ENCODE peak calls at places on chromosome 5, in seven cellular contexts. One of them, this sample, is unnamed.

GRCh38 chr5:24712947-24713346 is 68.2 kb upstream of the CDH10 start:
- DNase-seq in EL: no peak
- DNase-seq in uterus: no peak
- DNase-seq in stimulated activated CD8-positive, alpha-beta memory T cell treated with anti-CD3 and anti-CD28 coated beads, Interleukin-2, amount 100 ng/mL, for 1 hour: no peak
- DNase-seq in spleen: no peak
- DNase-seq in Daoy: no peak
- DNase-seq in SHP77 treated with DMSO at 0.1 percent for 48 hours: no peak
- DNase-seq in this sample: no peak

GRCh38 chr5:82347213-82347947 is 69.2 kb upstream of the RPS23 start:
- DNase-seq in uterus: no peak
- DNase-seq in Daoy: peak
- DNase-seq in stimulated activated CD8-positive, alpha-beta memory T cell treated with anti-CD3 and anti-CD28 coated beads, Interleukin-2, amount 100 ng/mL, for 1 hour: no peak
- DNase-seq in EL: peak
- DNase-seq in spleen: no peak
- DNase-seq in SHP77 treated with DMSO at 0.1 percent for 48 hours: no peak
- DNase-seq in this sample: no peak

GRCh38 chr5:44183753-44184152 is 205.5 kb downstream of the FGF10 start:
- DNase-seq in SHP77 treated with DMSO at 0.1 percent for 48 hours: no peak
- DNase-seq in Daoy: no peak
- DNase-seq in stimulated activated CD8-positive, alpha-beta memory T cell treated with anti-CD3 and anti-CD28 coated beads, Interleukin-2, amount 100 ng/mL, for 1 hour: no peak
- DNase-seq in uterus: no peak
- DNase-seq in EL: no peak
- DNase-seq in spleen: no peak
- DNase-seq in this sample: no peak

GRCh38 chr5:133489632-133490031 is 122.7 kb downstream of the FSTL4 start:
- DNase-seq in Daoy: no peak
- DNase-seq in EL: no peak
- DNase-seq in spleen: no peak
- DNase-seq in SHP77 treated with DMSO at 0.1 percent for 48 hours: no peak
- DNase-seq in uterus: no peak
- DNase-seq in stimulated activated CD8-positive, alpha-beta memory T cell treated with anti-CD3 and anti-CD28 coated beads, Interleukin-2, amount 100 ng/mL, for 1 hour: no peak
- DNase-seq in this sample: no peak

GRCh38 chr5:72525816-72526215 is 18.6 kb upstream of the ZNF366 start:
- DNase-seq in Daoy: no peak
- DNase-seq in EL: peak
- DNase-seq in uterus: no peak
- DNase-seq in SHP77 treated with DMSO at 0.1 percent for 48 hours: no peak
- DNase-seq in spleen: no peak
- DNase-seq in stimulated activated CD8-positive, alpha-beta memory T cell treated with anti-CD3 and anti-CD28 coated beads, Interleukin-2, amount 100 ng/mL, for 1 hour: no peak
- DNase-seq in this sample: no peak

GRCh38 chr5:135423158-135423925 is 23.8 kb downstream of the DCANP1 start:
- DNase-seq in Daoy: no peak
- DNase-seq in EL: peak
- DNase-seq in spleen: no peak
- DNase-seq in uterus: no peak
- DNase-seq in SHP77 treated with DMSO at 0.1 percent for 48 hours: no peak
- DNase-seq in stimulated activated CD8-positive, alpha-beta memory T cell treated with anti-CD3 and anti-CD28 coated beads, Interleukin-2, amount 100 ng/mL, for 1 hour: no peak
- DNase-seq in this sample: no peak

GRCh38 chr5:120778491-120779293 is 314.6 kb downstream of the PRR16 start:
- DNase-seq in uterus: no peak
- DNase-seq in SHP77 treated with DMSO at 0.1 percent for 48 hours: no peak
- DNase-seq in spleen: no peak
- DNase-seq in stimulated activated CD8-positive, alpha-beta memory T cell treated with anti-CD3 and anti-CD28 coated beads, Interleukin-2, amount 100 ng/mL, for 1 hour: no peak
- DNase-seq in Daoy: peak
- DNase-seq in EL: peak
- DNase-seq in this sample: no peak

GRCh38 chr5:59346987-59347386 is 546.5 kb downstream of the PDE4D start:
- DNase-seq in EL: no peak
- DNase-seq in uterus: no peak
- DNase-seq in SHP77 treated with DMSO at 0.1 percent for 48 hours: no peak
- DNase-seq in Daoy: no peak
- DNase-seq in stimulated activated CD8-positive, alpha-beta memory T cell treated with anti-CD3 and anti-CD28 coated beads, Interleukin-2, amount 100 ng/mL, for 1 hour: no peak
- DNase-seq in spleen: no peak
- DNase-seq in this sample: no peak

GRCh38 chr5:111069839-111070238 is 1.7 kb upstream of the TSLP start:
- DNase-seq in spleen: no peak
- DNase-seq in Daoy: no peak
- DNase-seq in stimulated activated CD8-positive, alpha-beta memory T cell treated with anti-CD3 and anti-CD28 coated beads, Interleukin-2, amount 100 ng/mL, for 1 hour: no peak
- DNase-seq in uterus: no peak
- DNase-seq in EL: peak
- DNase-seq in SHP77 treated with DMSO at 0.1 percent for 48 hours: no peak
- DNase-seq in this sample: no peak

GRCh38 chr5:31036407-31036806 is 157.1 kb upstream of the CDH6 start:
- DNase-seq in EL: peak
- DNase-seq in spleen: no peak
- DNase-seq in stimulated activated CD8-positive, alpha-beta memory T cell treated with anti-CD3 and anti-CD28 coated beads, Interleukin-2, amount 100 ng/mL, for 1 hour: no peak
- DNase-seq in Daoy: no peak
- DNase-seq in SHP77 treated with DMSO at 0.1 percent for 48 hours: no peak
- DNase-seq in uterus: no peak
- DNase-seq in this sample: no peak

GRCh38 chr5:137320056-137321045 is 178.8 kb downstream of the SPOCK1 start:
- DNase-seq in spleen: no peak
- DNase-seq in stimulated activated CD8-positive, alpha-beta memory T cell treated with anti-CD3 and anti-CD28 coated beads, Interleukin-2, amount 100 ng/mL, for 1 hour: no peak
- DNase-seq in SHP77 treated with DMSO at 0.1 percent for 48 hours: peak
- DNase-seq in EL: peak
- DNase-seq in uterus: no peak
- DNase-seq in Daoy: peak
- DNase-seq in this sample: no peak

GRCh38 chr5:109759304-109759703 is 69.6 kb downstream of the MAN2A1 start:
- DNase-seq in Daoy: no peak
- DNase-seq in uterus: no peak
- DNase-seq in EL: peak
- DNase-seq in stimulated activated CD8-positive, alpha-beta memory T cell treated with anti-CD3 and anti-CD28 coated beads, Interleukin-2, amount 100 ng/mL, for 1 hour: no peak
- DNase-seq in spleen: no peak
- DNase-seq in SHP77 treated with DMSO at 0.1 percent for 48 hours: no peak
- DNase-seq in this sample: no peak

GRCh38 chr5:35096209-35096608 is 48.5 kb upstream of the AGXT2 start:
- DNase-seq in EL: no peak
- DNase-seq in spleen: no peak
- DNase-seq in Daoy: no peak
- DNase-seq in SHP77 treated with DMSO at 0.1 percent for 48 hours: no peak
- DNase-seq in uterus: no peak
- DNase-seq in stimulated activated CD8-positive, alpha-beta memory T cell treated with anti-CD3 and anti-CD28 coated beads, Interleukin-2, amount 100 ng/mL, for 1 hour: no peak
- DNase-seq in this sample: no peak

GRCh38 chr5:35246928-35247644 is 16.8 kb upstream of the PRLR start:
- DNase-seq in stimulated activated CD8-positive, alpha-beta memory T cell treated with anti-CD3 and anti-CD28 coated beads, Interleukin-2, amount 100 ng/mL, for 1 hour: no peak
- DNase-seq in spleen: no peak
- DNase-seq in uterus: peak
- DNase-seq in EL: no peak
- DNase-seq in Daoy: peak
- DNase-seq in SHP77 treated with DMSO at 0.1 percent for 48 hours: no peak
- DNase-seq in this sample: no peak

GRCh38 chr5:148733601-148734438 is 79.5 kb upstream of the HTR4 start:
- DNase-seq in uterus: peak
- DNase-seq in spleen: peak
- DNase-seq in EL: peak
- DNase-seq in stimulated activated CD8-positive, alpha-beta memory T cell treated with anti-CD3 and anti-CD28 coated beads, Interleukin-2, amount 100 ng/mL, for 1 hour: peak
- DNase-seq in Daoy: peak
- DNase-seq in SHP77 treated with DMSO at 0.1 percent for 48 hours: peak
- DNase-seq in this sample: peak

GRCh38 chr5:180346358-180346757 is 6.8 kb downstream of the GFPT2 start:
- DNase-seq in spleen: no peak
- DNase-seq in Daoy: no peak
- DNase-seq in stimulated activated CD8-positive, alpha-beta memory T cell treated with anti-CD3 and anti-CD28 coated beads, Interleukin-2, amount 100 ng/mL, for 1 hour: no peak
- DNase-seq in SHP77 treated with DMSO at 0.1 percent for 48 hours: no peak
- DNase-seq in EL: no peak
- DNase-seq in uterus: no peak
- DNase-seq in this sample: no peak

GRCh38 chr5:129904667-129905466 is 602 bp downstream of the CHSY3 start:
- DNase-seq in uterus: peak
- DNase-seq in SHP77 treated with DMSO at 0.1 percent for 48 hours: no peak
- DNase-seq in spleen: peak
- DNase-seq in Daoy: peak
- DNase-seq in EL: peak
- DNase-seq in stimulated activated CD8-positive, alpha-beta memory T cell treated with anti-CD3 and anti-CD28 coated beads, Interleukin-2, amount 100 ng/mL, for 1 hour: no peak
- DNase-seq in this sample: no peak

GRCh38 chr5:41832430-41832829 is 37.8 kb downstream of the OXCT1 start:
- DNase-seq in stimulated activated CD8-positive, alpha-beta memory T cell treated with anti-CD3 and anti-CD28 coated beads, Interleukin-2, amount 100 ng/mL, for 1 hour: no peak
- DNase-seq in EL: no peak
- DNase-seq in spleen: no peak
- DNase-seq in SHP77 treated with DMSO at 0.1 percent for 48 hours: no peak
- DNase-seq in Daoy: no peak
- DNase-seq in uterus: no peak
- DNase-seq in this sample: no peak

GRCh38 chr5:1945606-1946005 is 62.9 kb upstream of the IRX4 start:
- DNase-seq in SHP77 treated with DMSO at 0.1 percent for 48 hours: no peak
- DNase-seq in spleen: no peak
- DNase-seq in EL: no peak
- DNase-seq in stimulated activated CD8-positive, alpha-beta memory T cell treated with anti-CD3 and anti-CD28 coated beads, Interleukin-2, amount 100 ng/mL, for 1 hour: no peak
- DNase-seq in uterus: no peak
- DNase-seq in Daoy: no peak
- DNase-seq in this sample: no peak

GRCh38 chr5:80959768-80960442 is at the start of gene RASGRF2:
- DNase-seq in EL: peak
- DNase-seq in uterus: no peak
- DNase-seq in stimulated activated CD8-positive, alpha-beta memory T cell treated with anti-CD3 and anti-CD28 coated beads, Interleukin-2, amount 100 ng/mL, for 1 hour: no peak
- DNase-seq in Daoy: peak
- DNase-seq in spleen: peak
- DNase-seq in SHP77 treated with DMSO at 0.1 percent for 48 hours: no peak
- DNase-seq in this sample: no peak

GRCh38 chr5:181245427-181246275 is 1.9 kb upstream of the RACK1 start:
- DNase-seq in EL: no peak
- DNase-seq in uterus: no peak
- DNase-seq in spleen: peak
- DNase-seq in SHP77 treated with DMSO at 0.1 percent for 48 hours: no peak
- DNase-seq in Daoy: peak
- DNase-seq in stimulated activated CD8-positive, alpha-beta memory T cell treated with anti-CD3 and anti-CD28 coated beads, Interleukin-2, amount 100 ng/mL, for 1 hour: no peak
- DNase-seq in this sample: no peak

GRCh38 chr5:133821889-133822288 is 146.5 kb downstream of the C5orf15 start:
- DNase-seq in Daoy: no peak
- DNase-seq in stimulated activated CD8-positive, alpha-beta memory T cell treated with anti-CD3 and anti-CD28 coated beads, Interleukin-2, amount 100 ng/mL, for 1 hour: no peak
- DNase-seq in SHP77 treated with DMSO at 0.1 percent for 48 hours: no peak
- DNase-seq in spleen: no peak
- DNase-seq in EL: no peak
- DNase-seq in uterus: no peak
- DNase-seq in this sample: no peak

GRCh38 chr5:76850543-76851140 is 828 bp downstream of the S100Z start:
- DNase-seq in EL: no peak
- DNase-seq in stimulated activated CD8-positive, alpha-beta memory T cell treated with anti-CD3 and anti-CD28 coated beads, Interleukin-2, amount 100 ng/mL, for 1 hour: no peak
- DNase-seq in spleen: no peak
- DNase-seq in uterus: no peak
- DNase-seq in Daoy: no peak
- DNase-seq in SHP77 treated with DMSO at 0.1 percent for 48 hours: no peak
- DNase-seq in this sample: no peak

This sample was measured in activated CD4-positive, CD25-positive, alpha-beta regulatory T cell treated with anti-CD3 and anti-CD28 coated beads, Interleukin-2, amount 50 U/mL, for 16 hours.